ENCODE peak calls at places on chromosomes 1 and 21, in eight cellular contexts. One of them, this sample, is unnamed.

GRCh38 chr1:164726235-164726634 is 167.3 kb downstream of the PBX1 start:
- DNase-seq in NCI-H1092 treated with DMSO at 0.1 percent for 48 hours: no peak
- DNase-seq in cardiac septum: no peak
- DNase-seq in activated CD4-positive, alpha-beta T cell treated with anti-CD3 and anti-CD28 coated beads for 36 hours: no peak
- DNase-seq in activated T-helper 1 cell treated with Interleukin-2 at 50 U/mL for 16 hours: no peak
- DNase-seq in IMR-90: peak
- DNase-seq in T-cell: no peak
- DNase-seq in CD4-positive, alpha-beta T cell: no peak
- DNase-seq in this sample: no peak

GRCh38 chr1:19074361-19074901 is 118.0 kb upstream of the IFFO2 start:
- DNase-seq in cardiac septum: no peak
- DNase-seq in T-cell: peak
- DNase-seq in CD4-positive, alpha-beta T cell: peak
- DNase-seq in activated T-helper 1 cell treated with Interleukin-2 at 50 U/mL for 16 hours: peak
- DNase-seq in activated CD4-positive, alpha-beta T cell treated with anti-CD3 and anti-CD28 coated beads for 36 hours: peak
- DNase-seq in IMR-90: no peak
- DNase-seq in NCI-H1092 treated with DMSO at 0.1 percent for 48 hours: no peak
- DNase-seq in this sample: peak

GRCh38 chr1:243325305-243325890 is 69.6 kb downstream of the SDCCAG8 start:
- DNase-seq in CD4-positive, alpha-beta T cell: no peak
- DNase-seq in activated CD4-positive, alpha-beta T cell treated with anti-CD3 and anti-CD28 coated beads for 36 hours: peak
- DNase-seq in cardiac septum: no peak
- DNase-seq in activated T-helper 1 cell treated with Interleukin-2 at 50 U/mL for 16 hours: no peak
- DNase-seq in NCI-H1092 treated with DMSO at 0.1 percent for 48 hours: peak
- DNase-seq in T-cell: no peak
- DNase-seq in IMR-90: peak
- DNase-seq in this sample: no peak

GRCh38 chr1:905071-905749 is 18.5 kb upstream of the SAMD11 start:
- DNase-seq in activated CD4-positive, alpha-beta T cell treated with anti-CD3 and anti-CD28 coated beads for 36 hours: peak
- DNase-seq in CD4-positive, alpha-beta T cell: no peak
- DNase-seq in cardiac septum: peak
- DNase-seq in NCI-H1092 treated with DMSO at 0.1 percent for 48 hours: no peak
- DNase-seq in IMR-90: no peak
- DNase-seq in activated T-helper 1 cell treated with Interleukin-2 at 50 U/mL for 16 hours: no peak
- DNase-seq in T-cell: no peak
- DNase-seq in this sample: no peak

GRCh38 chr21:41706678-41707077 is 60.2 kb downstream of the RIPK4 start:
- DNase-seq in NCI-H1092 treated with DMSO at 0.1 percent for 48 hours: no peak
- DNase-seq in T-cell: no peak
- DNase-seq in CD4-positive, alpha-beta T cell: no peak
- DNase-seq in activated CD4-positive, alpha-beta T cell treated with anti-CD3 and anti-CD28 coated beads for 36 hours: peak
- DNase-seq in cardiac septum: no peak
- DNase-seq in activated T-helper 1 cell treated with Interleukin-2 at 50 U/mL for 16 hours: no peak
- DNase-seq in IMR-90: peak
- DNase-seq in this sample: no peak

GRCh38 chr1:74504125-74505065 is 8.0 kb downstream of the LRRC53 start:
- DNase-seq in T-cell: no peak
- DNase-seq in CD4-positive, alpha-beta T cell: no peak
- DNase-seq in IMR-90: peak
- DNase-seq in activated CD4-positive, alpha-beta T cell treated with anti-CD3 and anti-CD28 coated beads for 36 hours: peak
- DNase-seq in NCI-H1092 treated with DMSO at 0.1 percent for 48 hours: peak
- DNase-seq in cardiac septum: no peak
- DNase-seq in activated T-helper 1 cell treated with Interleukin-2 at 50 U/mL for 16 hours: no peak
- DNase-seq in this sample: peak

GRCh38 chr1:14951766-14952165 is 201.8 kb upstream of the TMEM51 start:
- DNase-seq in T-cell: no peak
- DNase-seq in IMR-90: no peak
- DNase-seq in activated CD4-positive, alpha-beta T cell treated with anti-CD3 and anti-CD28 coated beads for 36 hours: no peak
- DNase-seq in NCI-H1092 treated with DMSO at 0.1 percent for 48 hours: no peak
- DNase-seq in CD4-positive, alpha-beta T cell: no peak
- DNase-seq in activated T-helper 1 cell treated with Interleukin-2 at 50 U/mL for 16 hours: no peak
- DNase-seq in cardiac septum: no peak
- DNase-seq in this sample: no peak

GRCh38 chr1:215957692-215958091 is 390.6 kb downstream of the KCTD3 start:
- DNase-seq in activated T-helper 1 cell treated with Interleukin-2 at 50 U/mL for 16 hours: no peak
- DNase-seq in activated CD4-positive, alpha-beta T cell treated with anti-CD3 and anti-CD28 coated beads for 36 hours: no peak
- DNase-seq in cardiac septum: no peak
- DNase-seq in IMR-90: peak
- DNase-seq in NCI-H1092 treated with DMSO at 0.1 percent for 48 hours: no peak
- DNase-seq in T-cell: no peak
- DNase-seq in CD4-positive, alpha-beta T cell: no peak
- DNase-seq in this sample: no peak

GRCh38 chr1:234601217-234602017 is 8.6 kb downstream of the IRF2BP2 start:
- DNase-seq in NCI-H1092 treated with DMSO at 0.1 percent for 48 hours: peak
- DNase-seq in IMR-90: peak
- DNase-seq in cardiac septum: no peak
- DNase-seq in CD4-positive, alpha-beta T cell: peak
- DNase-seq in activated T-helper 1 cell treated with Interleukin-2 at 50 U/mL for 16 hours: no peak
- DNase-seq in activated CD4-positive, alpha-beta T cell treated with anti-CD3 and anti-CD28 coated beads for 36 hours: peak
- DNase-seq in T-cell: no peak
- DNase-seq in this sample: peak

GRCh38 chr1:208520700-208521099 is 276.5 kb upstream of the PLXNA2 start:
- DNase-seq in activated T-helper 1 cell treated with Interleukin-2 at 50 U/mL for 16 hours: no peak
- DNase-seq in CD4-positive, alpha-beta T cell: no peak
- DNase-seq in activated CD4-positive, alpha-beta T cell treated with anti-CD3 and anti-CD28 coated beads for 36 hours: no peak
- DNase-seq in cardiac septum: no peak
- DNase-seq in T-cell: no peak
- DNase-seq in NCI-H1092 treated with DMSO at 0.1 percent for 48 hours: no peak
- DNase-seq in IMR-90: no peak
- DNase-seq in this sample: no peak

GRCh38 chr1:165915480-165916395 is 88.3 kb downstream of the UCK2 start:
- DNase-seq in activated T-helper 1 cell treated with Interleukin-2 at 50 U/mL for 16 hours: no peak
- DNase-seq in T-cell: no peak
- DNase-seq in CD4-positive, alpha-beta T cell: no peak
- DNase-seq in activated CD4-positive, alpha-beta T cell treated with anti-CD3 and anti-CD28 coated beads for 36 hours: no peak
- DNase-seq in NCI-H1092 treated with DMSO at 0.1 percent for 48 hours: no peak
- DNase-seq in IMR-90: no peak
- DNase-seq in cardiac septum: no peak
- DNase-seq in this sample: no peak

GRCh38 chr1:161192476-161193465 is 6.1 kb downstream of the ADAMTS4 start:
- DNase-seq in cardiac septum: no peak
- DNase-seq in NCI-H1092 treated with DMSO at 0.1 percent for 48 hours: peak
- DNase-seq in IMR-90: peak
- DNase-seq in T-cell: peak
- DNase-seq in CD4-positive, alpha-beta T cell: peak
- DNase-seq in activated CD4-positive, alpha-beta T cell treated with anti-CD3 and anti-CD28 coated beads for 36 hours: peak
- DNase-seq in activated T-helper 1 cell treated with Interleukin-2 at 50 U/mL for 16 hours: peak
- DNase-seq in this sample: peak

GRCh38 chr1:79193211-79194079 is 186.9 kb upstream of the ADGRL4 start:
- DNase-seq in NCI-H1092 treated with DMSO at 0.1 percent for 48 hours: no peak
- DNase-seq in cardiac septum: no peak
- DNase-seq in T-cell: no peak
- DNase-seq in CD4-positive, alpha-beta T cell: no peak
- DNase-seq in activated T-helper 1 cell treated with Interleukin-2 at 50 U/mL for 16 hours: no peak
- DNase-seq in IMR-90: peak
- DNase-seq in activated CD4-positive, alpha-beta T cell treated with anti-CD3 and anti-CD28 coated beads for 36 hours: peak
- DNase-seq in this sample: no peak

GRCh38 chr21:39730418-39731107 is 14.4 kb upstream of the IGSF5 start:
- DNase-seq in CD4-positive, alpha-beta T cell: no peak
- DNase-seq in T-cell: no peak
- DNase-seq in cardiac septum: no peak
- DNase-seq in activated CD4-positive, alpha-beta T cell treated with anti-CD3 and anti-CD28 coated beads for 36 hours: no peak
- DNase-seq in IMR-90: no peak
- DNase-seq in NCI-H1092 treated with DMSO at 0.1 percent for 48 hours: no peak
- DNase-seq in activated T-helper 1 cell treated with Interleukin-2 at 50 U/mL for 16 hours: no peak
- DNase-seq in this sample: no peak

GRCh38 chr1:168637350-168637991 is 61.1 kb downstream of the XCL1 start:
- DNase-seq in T-cell: no peak
- DNase-seq in activated CD4-positive, alpha-beta T cell treated with anti-CD3 and anti-CD28 coated beads for 36 hours: no peak
- DNase-seq in activated T-helper 1 cell treated with Interleukin-2 at 50 U/mL for 16 hours: no peak
- DNase-seq in cardiac septum: no peak
- DNase-seq in CD4-positive, alpha-beta T cell: no peak
- DNase-seq in IMR-90: peak
- DNase-seq in NCI-H1092 treated with DMSO at 0.1 percent for 48 hours: peak
- DNase-seq in this sample: no peak

GRCh38 chr1:218591966-218592365 is 246.8 kb downstream of the TGFB2 start:
- DNase-seq in IMR-90: no peak
- DNase-seq in activated T-helper 1 cell treated with Interleukin-2 at 50 U/mL for 16 hours: no peak
- DNase-seq in CD4-positive, alpha-beta T cell: no peak
- DNase-seq in T-cell: no peak
- DNase-seq in activated CD4-positive, alpha-beta T cell treated with anti-CD3 and anti-CD28 coated beads for 36 hours: no peak
- DNase-seq in cardiac septum: no peak
- DNase-seq in NCI-H1092 treated with DMSO at 0.1 percent for 48 hours: no peak
- DNase-seq in this sample: no peak

This sample was measured in T follicular helper cell.